ENCODE peak calls at places on chromosomes 4 and X, in nine cellular contexts. E, X, I, R, K, P, D, C and W are unnamed samples.

GRCh38 chr4:71377561-71377960 is 38.7 kb downstream of the SLC4A4 start:
- DNase-seq in X (peak; percentile 78), K (no peak), D (no peak), R (peak; percentile 96), P (peak; percentile 80), E (peak; percentile 57), I (no peak), C (no peak), W (no peak)

GRCh38 chrX:47145408-47146120 is 543 bp downstream of the RBM10 start:
- DNase-seq in P (no peak), R (no peak), E (no peak), C (peak; percentile 27), I (no peak), K (no peak), D (peak; percentile 4), X (no peak), W (no peak)

GRCh38 chr4:3257691-3258482 is 8.9 kb downstream of the MSANTD1 start:
- DNase-seq in P (peak; percentile 56), R (peak; percentile 72), X (peak; percentile 52), D (no peak), K (no peak), I (peak; percentile 7), E (peak; percentile 76), C (peak; percentile 8), W (no peak)

GRCh38 chrX:37993857-37994619 is 12.3 kb upstream of the SYTL5 start:
- DNase-seq in I (peak; percentile 54), P (no peak), C (no peak), E (no peak), X (no peak), R (peak; percentile 33), D (peak; percentile 5), K (peak; percentile 19), W (peak; percentile 42)

GRCh38 chr4:83387922-83388676 is 53.5 kb upstream of the HPSE start:
- DNase-seq in C (no peak), K (no peak), R (no peak), E (no peak), P (peak; percentile 14), X (no peak), D (no peak), I (no peak), W (no peak)

GRCh38 chr4:126223784-126224407 is 909.1 kb downstream of the FAT4 start:
- DNase-seq in E (peak; percentile 51), D (no peak), C (no peak), K (peak; percentile 1), X (peak; percentile 25), I (no peak), P (peak; percentile 41), R (peak; percentile 27), W (peak; percentile 29)

GRCh38 chrX:19005909-19006308 is 22.0 kb upstream of the PHKA2 start:
- DNase-seq in P (no peak), E (no peak), R (peak; percentile 51), D (no peak), X (no peak), C (no peak), K (peak; percentile 4), I (no peak), W (no peak)

GRCh38 chr4:40845136-40845910 is 95.6 kb downstream of the NSUN7 start:
- DNase-seq in I (no peak), R (no peak), E (peak; percentile 43), D (no peak), C (no peak), K (no peak), X (no peak), P (no peak), W (no peak)

GRCh38 chrX:107659768-107660167 is 31.5 kb downstream of the PRPS1 start:
- DNase-seq in D (no peak), P (peak; percentile 73), I (no peak), K (peak; percentile 9), C (no peak), E (peak; percentile 77), R (peak; percentile 62), X (peak; percentile 62), W (no peak)

GRCh38 chr4:89256203-89256800 is 51.3 kb downstream of the GPRIN3 start:
- DNase-seq in I (no peak), P (no peak), K (no peak), C (no peak), D (no peak), R (no peak), E (no peak), X (no peak), W (no peak)

GRCh38 chrX:113260474-113260873 is 419.8 kb upstream of the AMOT start:
- DNase-seq in P (peak; percentile 20), K (peak; percentile 1), I (no peak), X (no peak), C (no peak), E (no peak), R (no peak), D (no peak), W (peak; percentile 0)

GRCh38 chr4:4271912-4272311 is 18.0 kb downstream of the LYAR start:
- DNase-seq in K (no peak), X (no peak), R (no peak), P (peak; percentile 18), E (peak; percentile 61), D (no peak), I (no peak), C (no peak), W (no peak)

GRCh38 chr4:8913121-8913857 is 41.6 kb upstream of the HMX1 start:
- DNase-seq in R (no peak), P (no peak), X (no peak), D (peak; percentile 1), E (no peak), I (no peak), K (no peak), C (no peak), W (no peak)

GRCh38 chrX:153414838-153415552 is 3.7 kb downstream of the ZFP92 start:
- DNase-seq in D (no peak), I (no peak), R (no peak), E (peak; percentile 41), K (no peak), X (no peak), P (peak; percentile 55), C (no peak), W (no peak)

GRCh38 chr4:51895158-51895557 is 52.2 kb downstream of the DCUN1D4 start:
- DNase-seq in C (no peak), R (no peak), E (peak; percentile 41), X (no peak), I (no peak), D (no peak), P (no peak), K (no peak), W (no peak)

GRCh38 chr4:6916587-6917444 is 7.2 kb downstream of the TBC1D14 start:
- DNase-seq in I (peak; percentile 7), K (no peak), E (no peak), X (no peak), P (peak; percentile 27), D (peak; percentile 43), C (peak; percentile 57), R (no peak), W (peak; percentile 34)

GRCh38 chr4:6250235-6250983 is 19.2 kb upstream of the WFS1 start:
- DNase-seq in K (peak; percentile 67), I (peak; percentile 43), E (peak; percentile 80), X (peak; percentile 65), D (peak; percentile 67), C (no peak), R (peak; percentile 85), P (peak; percentile 67), W (peak; percentile 76)

GRCh38 chr4:156523991-156524390 is 447.6 kb downstream of the PDGFC start:
- DNase-seq in I (no peak), C (no peak), R (no peak), K (no peak), P (no peak), E (no peak), X (no peak), D (no peak), W (no peak)

GRCh38 chrX:15721911-15722310 is 16.2 kb upstream of the CA5B start:
- DNase-seq in R (no peak), E (no peak), D (no peak), I (no peak), P (peak; percentile 19), X (peak; percentile 16), K (no peak), C (no peak), W (no peak)

GRCh38 chrX:114584434-114584943 is 603 bp downstream of the HTR2C start:
- DNase-seq in I (peak; percentile 66), C (no peak), D (no peak), E (peak; percentile 9), X (no peak), R (no peak), K (no peak), P (peak; percentile 6), W (no peak)

GRCh38 chrX:149940015-149940716 is 1.9 kb upstream of the EOLA2 start:
- DNase-seq in D (peak; percentile 93), C (peak; percentile 98), I (peak; percentile 91), X (peak; percentile 98), E (peak; percentile 97), R (peak; percentile 94), P (peak; percentile 97), K (peak; percentile 90), W (peak; percentile 94)
- TF ChIP-seq CTCF in D (peak; percentile 34), C (peak; percentile 59), I (no peak), X (no peak), E (peak; percentile 35), R (no peak), P (peak; percentile 52), K (peak; percentile 74), W (peak; percentile 31)

DNA sequence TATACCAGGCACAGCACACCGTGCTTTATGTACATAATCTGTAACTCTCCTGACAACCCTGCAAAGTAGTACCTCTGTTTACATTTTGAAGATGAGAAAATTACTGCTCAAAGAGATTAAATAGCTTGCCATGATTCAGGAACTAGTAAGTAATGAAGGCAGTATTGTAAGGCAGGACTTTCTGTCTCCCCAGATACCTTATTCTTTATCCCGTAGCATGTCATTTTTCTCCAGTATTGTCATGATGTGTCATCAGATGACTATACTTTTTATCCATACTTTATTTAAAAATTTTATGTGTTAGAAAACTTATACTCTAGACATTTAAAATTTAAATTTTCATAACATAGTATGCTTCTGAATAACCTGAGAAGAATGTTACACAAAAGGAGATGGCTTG is 188.3 kb upstream of the NUDT6 start:
- DNase-seq in X (no peak), K (no peak), R (peak; percentile 56), P (peak; percentile 30), E (peak; percentile 35), I (no peak), D (no peak), C (no peak), W (no peak)
- TF ChIP-seq CTCF in X (no peak), K (no peak), R (no peak), P (no peak), E (no peak), I (no peak), D (no peak), C (no peak), W (no peak)

DNA sequence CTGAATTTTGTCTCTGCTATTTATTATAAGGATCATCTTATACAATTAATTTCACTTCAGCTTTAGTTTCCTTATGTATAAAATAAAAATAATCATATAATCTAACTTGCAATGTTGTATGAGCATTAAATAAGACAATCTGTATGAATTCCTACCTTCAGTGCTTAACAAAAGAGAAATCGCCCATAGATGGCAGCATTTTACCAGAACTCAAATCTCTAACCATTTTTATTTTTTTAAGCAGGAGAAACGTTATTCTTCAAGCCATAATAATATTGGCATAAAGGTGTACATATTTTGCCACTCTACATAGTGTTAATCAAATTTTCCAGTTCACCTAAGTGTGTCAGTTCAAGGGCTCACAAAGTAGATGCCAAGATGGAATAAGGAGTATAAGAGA is 78.8 kb downstream of the TMEM47 start:
- DNase-seq in D (peak; percentile 3), E (peak; percentile 41), C (no peak), X (peak; percentile 55), R (peak; percentile 57), P (peak; percentile 62), K (no peak), I (no peak), W (no peak)
- TF ChIP-seq CTCF in D (no peak), E (peak; percentile 12), C (peak; percentile 27), X (peak; percentile 23), R (peak; percentile 57), P (peak; percentile 46), K (no peak), I (no peak), W (no peak)

GRCh38 chr4:41882622-41883347 is 52.4 kb upstream of the TMEM33 start:
- DNase-seq in K (no peak), P (peak; percentile 25), X (peak; percentile 42), E (peak; percentile 77), R (peak; percentile 39), D (peak; percentile 15), C (no peak), I (peak; percentile 60), W (no peak)
- TF ChIP-seq CTCF in K (no peak), P (no peak), X (peak; percentile 90), E (peak; percentile 98), R (peak; percentile 80), D (peak; percentile 62), C (peak; percentile 86), I (peak; percentile 82), W (peak; percentile 71)